ENCODE peak calls at places on chromosomes 4 and X, in ten cellular contexts. K, X, I, A, Y, T, O, U, Z and D are unnamed samples. For H3K36me3, the result is how much of the 10 kb centered on the place peaks cover.

GRCh38 chr4:6701371-6701770 is 7.7 kb downstream of the S100P start:
- DNase-seq in X (no peak), Y (no peak), O (peak), I (no peak), K (no peak), T (peak), Z (no peak), U (peak), A (no peak), D (no peak)

GRCh38 chrX:51641421-51642021 is 22.8 kb upstream of the CENPVL3 start:
- DNase-seq in Y (peak), I (peak), U (peak), O (peak), T (peak), Z (peak), X (peak), A (no peak), K (no peak), D (peak)

GRCh38 chr4:128796934-128797333 is 12.6 kb upstream of the JADE1 start:
- DNase-seq in K (peak), I (no peak), U (no peak), T (no peak), Y (no peak), O (no peak), A (no peak), X (no peak), Z (peak), D (no peak)

GRCh38 chrX:68997911-68998310 is 167.3 kb downstream of the PJA1 start:
- DNase-seq in I (peak), A (no peak), Z (peak), O (no peak), X (no peak), Y (no peak), K (no peak), U (no peak), T (no peak), D (no peak)

GRCh38 chrX:120604359-120604782 is 470 bp downstream of the MCTS1 start:
- DNase-seq in X (peak), U (peak), T (peak), I (peak), O (peak), Z (peak), Y (no peak), K (peak), A (no peak), D (no peak)

GRCh38 chr4:73693816-73694215 is 46.6 kb upstream of the CXCL8 start:
- DNase-seq in X (no peak), Z (no peak), K (no peak), I (no peak), A (no peak), Y (no peak), U (no peak), T (no peak), O (no peak), D (no peak)

GRCh38 chrX:124030520-124030919 is 69.0 kb downstream of the STAG2 start:
- DNase-seq in X (no peak), T (no peak), Z (no peak), U (no peak), K (no peak), Y (no peak), A (peak), O (no peak), I (no peak), D (no peak)

GRCh38 chr4:10022346-10023049 is 1.2 kb upstream of the SLC2A9 start:
- DNase-seq in Z (no peak), T (peak), X (no peak), O (no peak), K (no peak), A (no peak), Y (no peak), U (no peak), I (no peak), D (no peak)

GRCh38 chrX:3811331-3812311 is 98.2 kb upstream of the PRKX start:
- DNase-seq in I (peak), U (peak), X (peak), O (peak), K (peak), Y (peak), A (peak), T (peak), Z (peak), D (peak)

GRCh38 chrX:9062621-9063020 is 28.7 kb upstream of the FAM9B start:
- DNase-seq in I (no peak), X (no peak), K (no peak), O (no peak), T (no peak), Z (no peak), A (no peak), Y (no peak), U (no peak), D (no peak)

GRCh38 chrX:88425739-88426138 is 321.3 kb upstream of the CPXCR1 start:
- DNase-seq in A (no peak), Z (peak), I (no peak), U (peak), O (no peak), X (peak), Y (no peak), T (no peak), K (no peak), D (no peak)

GRCh38 chr4:82562553-82562854 is 716 bp upstream of the TMEM150C start:
- DNase-seq in O (no peak), Y (no peak), A (no peak), Z (no peak), X (no peak), T (no peak), U (no peak), K (no peak), I (no peak), D (no peak)
- H3K4me3 ChIP-seq in O (no peak), Y (peak), A (no peak), Z (peak), X (no peak), T (peak), U (peak), K (no peak), I (peak), D (peak)

GRCh38 chrX:47446971-47447370 is 36.1 kb downstream of the ZNF41 start:
- DNase-seq in Y (no peak), A (no peak), U (no peak), K (no peak), Z (no peak), I (no peak), T (no peak), O (no peak), X (no peak), D (no peak)

GRCh38 chrX:47452112-47452511 is 30.9 kb downstream of the ZNF41 start:
- DNase-seq in I (no peak), A (no peak), K (no peak), T (no peak), Z (no peak), X (no peak), O (no peak), Y (no peak), U (no peak), D (no peak)

GRCh38 chrX:47448165-47448806 is 34.7 kb downstream of the ZNF41 start:
- DNase-seq in U (no peak), Y (no peak), Z (no peak), A (no peak), O (no peak), T (no peak), X (no peak), K (no peak), I (no peak), D (no peak)

GRCh38 chrX:47447607-47448006 is 35.4 kb downstream of the ZNF41 start:
- DNase-seq in A (no peak), X (no peak), Z (no peak), I (no peak), Y (no peak), K (no peak), O (no peak), U (no peak), T (no peak), D (no peak)

DNA sequence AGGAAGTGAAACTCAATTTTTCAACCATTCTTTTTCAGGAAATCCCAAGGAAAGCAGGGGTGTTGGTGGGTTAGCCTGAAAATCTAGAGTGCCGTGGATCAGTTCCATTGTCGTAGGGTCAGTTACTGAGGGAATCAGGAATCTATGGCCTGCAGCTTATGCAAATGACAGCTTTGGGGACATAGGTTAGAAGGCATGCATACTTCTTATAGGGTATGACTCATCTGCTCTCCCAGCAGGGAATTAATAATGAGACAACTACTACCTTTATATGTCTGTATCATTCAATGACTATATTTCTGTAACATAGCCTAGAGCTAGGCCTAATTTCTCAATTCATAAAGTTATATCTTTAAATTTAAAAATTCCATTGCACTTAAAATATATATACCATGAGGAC is 36.6 kb downstream of the ZNF41 start:
- DNase-seq in K (no peak), Y (no peak), A (no peak), I (no peak), O (no peak), U (no peak), Z (no peak), X (no peak), T (no peak), D (no peak)
- H3K36me3 ChIP-seq in K (under half), Y (under half), A (under half), I (under half), O (under half), U (under half), Z (under half), X (under half), T (under half), D (under half)

GRCh38 chrX:149255860-149256259 is 249.2 kb downstream of the IDS start:
- DNase-seq in Y (no peak), U (no peak), T (no peak), X (no peak), K (no peak), A (no peak), O (no peak), Z (no peak), I (no peak), D (no peak)
- TF ChIP-seq EZH2 in Y (no peak), U (no peak), T (no peak), X (no peak), K (no peak), A (no peak), O (no peak), Z (no peak), I (no peak), D (no peak)

DNA sequence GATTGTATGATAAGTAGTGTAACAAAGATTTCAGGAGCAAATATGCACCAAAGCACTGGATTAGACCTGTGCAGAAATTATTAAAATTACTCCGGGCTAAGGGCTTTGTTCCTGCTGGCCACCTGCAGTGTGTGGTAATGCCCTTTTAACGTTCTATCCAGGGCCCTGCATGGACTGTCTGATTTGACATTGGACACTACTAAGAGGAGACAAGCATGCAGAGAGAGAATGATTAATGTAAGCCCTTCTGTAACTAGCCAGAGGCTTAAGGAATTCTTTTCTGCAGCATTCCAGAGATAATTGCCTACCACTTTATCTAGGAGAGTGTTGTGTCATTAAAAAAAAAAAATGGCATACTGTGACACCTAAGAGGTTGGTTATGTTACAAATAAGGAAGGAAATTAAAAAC is 117.0 kb downstream of the PCDH7 start:
- DNase-seq in O (no peak), X (no peak), K (peak), Y (peak), I (no peak), Z (no peak), U (peak), A (no peak), T (peak), D (no peak)
- H3K4me3 ChIP-seq in O (no peak), X (no peak), K (no peak), Y (no peak), I (no peak), Z (no peak), U (no peak), A (no peak), T (no peak), D (no peak)

GRCh38 chr4:17597517-17597916 is 16.9 kb upstream of the MED28 start:
- DNase-seq in Z (peak), X (no peak), T (no peak), I (peak), Y (no peak), A (no peak), K (no peak), O (peak), U (no peak), D (no peak)
- H3K36me3 ChIP-seq in Z (under half), X (under half), T (under half), I (under half), Y (under half), A (half or more), K (under half), O (under half), U (under half), D (under half)

GRCh38 chr4:13531609-13531998 is 12.7 kb downstream of the NKX3-2 start:
- DNase-seq in A (no peak), U (no peak), Y (no peak), X (peak), Z (no peak), I (no peak), T (no peak), O (no peak), K (no peak), D (no peak)
- TF ChIP-seq EZH2 in A (no peak), U (no peak), Y (no peak), X (no peak), Z (no peak), I (no peak), T (no peak), O (no peak), K (no peak), D (no peak)

DNA sequence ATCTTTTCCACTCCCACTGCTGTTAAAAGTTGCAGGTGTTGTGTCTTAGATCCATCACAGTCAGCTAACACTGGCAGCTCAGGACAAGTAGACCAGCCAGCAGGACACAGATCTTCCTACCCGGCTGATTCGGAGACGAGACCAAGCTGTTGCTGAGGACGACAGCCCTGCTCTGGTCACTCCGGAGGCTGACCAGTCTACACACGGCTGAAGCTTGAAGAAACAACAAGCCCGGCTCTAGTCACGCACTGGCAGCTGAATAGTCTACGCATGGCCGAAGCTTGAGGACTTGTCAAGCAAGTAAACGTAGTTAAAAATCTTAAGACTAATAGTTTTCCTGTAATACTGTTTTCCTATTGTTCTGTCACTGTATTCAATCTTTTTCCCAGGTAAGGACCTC is 1.8 kb downstream of the ACOX3 start:
- DNase-seq in K (no peak), U (no peak), X (no peak), A (no peak), O (no peak), Z (no peak), T (no peak), I (peak), Y (no peak), D (no peak)
- H3K4me3 ChIP-seq in K (peak), U (no peak), X (no peak), A (no peak), O (no peak), Z (no peak), T (no peak), I (peak), Y (no peak), D (no peak)

GRCh38 chr4:88752076-88752463 is 54.4 kb upstream of the NAP1L5 start:
- DNase-seq in O (no peak), Z (no peak), X (peak), I (no peak), T (no peak), K (no peak), Y (no peak), A (no peak), U (no peak), D (no peak)
- H3K36me3 ChIP-seq in O (under half), Z (under half), X (under half), I (under half), T (under half), K (under half), Y (under half), A (under half), U (under half), D (under half)